ENCODE peak calls at places on chromosomes 6 and 20, in eight cellular contexts. V, A, Q, S, O, D, I and U are unnamed samples.

GRCh38 chr6:34560366-34561226 is 4.5 kb upstream of the SPDEF start:
- DNase-seq in V (no peak), A (no peak), Q (no peak), S (no peak), O (peak; percentile 52), D (peak; percentile 28), I (peak; percentile 46), U (peak; percentile 85)

GRCh38 chr6:114342826-114343781 is at the start of gene HS3ST5:
- DNase-seq in V (peak; percentile 25), A (peak; percentile 70), Q (peak; percentile 67), S (no peak), O (peak; percentile 56), D (no peak), I (peak; percentile 72), U (peak; percentile 83)

GRCh38 chr6:484086-484728 is 92.7 kb downstream of the IRF4 start:
- DNase-seq in V (no peak), A (no peak), Q (no peak), S (no peak), O (no peak), D (no peak), I (no peak), U (no peak)

GRCh38 chr6:160301341-160301740 is 42.7 kb upstream of the SLC22A2 start:
- DNase-seq in V (no peak), A (no peak), Q (no peak), S (no peak), O (no peak), D (no peak), I (no peak), U (no peak)

GRCh38 chr6:149990672-149991402 is 27.1 kb downstream of the ULBP1 start:
- DNase-seq in V (no peak), A (no peak), Q (no peak), S (no peak), O (peak; percentile 33), D (no peak), I (no peak), U (peak; percentile 32)

GRCh38 chr6:134312038-134312660 is 5.8 kb downstream of the SGK1 start:
- DNase-seq in V (no peak), A (no peak), Q (no peak), S (no peak), O (no peak), D (no peak), I (no peak), U (no peak)

GRCh38 chr6:40805336-40805735 is 218.2 kb upstream of the LRFN2 start:
- DNase-seq in V (no peak), A (no peak), Q (no peak), S (no peak), O (no peak), D (no peak), I (no peak), U (peak; percentile 59)

GRCh38 chr6:83258517-83258916 is 65.4 kb downstream of the RWDD2A start:
- DNase-seq in V (no peak), A (no peak), Q (no peak), S (no peak), O (no peak), D (no peak), I (no peak), U (peak; percentile 42)

GRCh38 chr6:70651326-70651905 is 16.3 kb upstream of the SMAP1 start:
- DNase-seq in V (no peak), A (no peak), Q (no peak), S (no peak), O (no peak), D (no peak), I (no peak), U (no peak)

GRCh38 chr6:80594461-80594860 is 488.0 kb downstream of the BCKDHB start:
- DNase-seq in V (no peak), A (no peak), Q (no peak), S (no peak), O (no peak), D (no peak), I (no peak), U (no peak)

GRCh38 chr6:2127484-2127911 is 117.9 kb downstream of the GMDS start:
- DNase-seq in V (no peak), A (no peak), Q (no peak), S (peak; percentile 33), O (peak; percentile 38), D (peak; percentile 55), I (no peak), U (no peak)

GRCh38 chr20:2708073-2708415 is 15.5 kb downstream of the EBF4 start:
- DNase-seq in V (no peak), A (no peak), Q (no peak), S (no peak), O (no peak), D (no peak), I (no peak), U (peak; percentile 82)

GRCh38 chr6:42165016-42165415 is 8.1 kb upstream of the GUCA1A start:
- DNase-seq in V (no peak), A (no peak), Q (no peak), S (no peak), O (no peak), D (no peak), I (no peak), U (peak; percentile 52)

GRCh38 chr20:61939691-61940360 is 125.9 kb downstream of the TAF4 start:
- DNase-seq in V (no peak), A (no peak), Q (peak; percentile 11), S (no peak), O (no peak), D (no peak), I (no peak), U (peak; percentile 2)

GRCh38 chr20:61941721-61942405 is 123.8 kb downstream of the TAF4 start:
- DNase-seq in V (no peak), A (no peak), Q (peak; percentile 12), S (no peak), O (no peak), D (peak; percentile 7), I (peak; percentile 53), U (no peak)

GRCh38 chr20:61938839-61939690 is 126.6 kb downstream of the TAF4 start:
- DNase-seq in V (no peak), A (no peak), Q (peak; percentile 16), S (no peak), O (no peak), D (peak; percentile 9), I (peak; percentile 57), U (peak; percentile 4)

GRCh38 chr20:61940976-61941720 is 124.5 kb downstream of the TAF4 start:
- DNase-seq in V (no peak), A (no peak), Q (peak; percentile 8), S (no peak), O (no peak), D (peak; percentile 1), I (peak; percentile 33), U (peak; percentile 4)

GRCh38 chr20:61940491-61940890 is 125.2 kb downstream of the TAF4 start:
- DNase-seq in V (no peak), A (no peak), Q (peak; percentile 13), S (no peak), O (no peak), D (peak; percentile 5), I (no peak), U (peak; percentile 44)
- H3K4me3 ChIP-seq in V (no peak overlapping the region), A (no peak overlapping the region), Q (no peak overlapping the region), S (no peak overlapping the region), O (no peak overlapping the region), D (no peak overlapping the region), I (no peak overlapping the region), U (no peak overlapping the region)

DNA sequence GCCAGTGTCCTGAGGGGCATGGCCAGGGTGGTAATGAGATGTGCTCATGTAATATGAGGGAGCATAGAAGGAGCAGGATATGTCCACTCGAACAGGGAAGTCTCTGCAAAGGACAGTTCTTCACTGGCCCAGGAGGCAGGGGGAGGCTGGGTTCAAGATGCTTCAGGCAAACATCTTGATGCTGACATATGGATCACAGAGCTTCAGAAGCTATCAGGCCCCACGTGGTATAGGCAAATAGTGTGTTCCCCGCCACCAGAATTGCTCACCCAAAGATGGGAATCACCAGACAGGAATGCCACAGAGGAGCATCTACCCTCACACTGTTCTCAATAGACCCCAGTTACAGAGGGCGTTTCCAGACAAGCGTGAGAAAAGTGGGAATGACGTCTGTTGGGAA is 201.6 kb upstream of the CDH4 start:
- DNase-seq in V (no peak), A (no peak), Q (no peak), S (no peak), O (no peak), D (no peak), I (no peak), U (no peak)
- H3K27me3 ChIP-seq in V (no peaks in the 10 kb centered on the region), A (peaks cover 3% of the 10 kb centered on the region), Q (no peaks in the 10 kb centered on the region), S (no peaks in the 10 kb centered on the region), O (no peaks in the 10 kb centered on the region), D (peaks cover 49% of the 10 kb centered on the region), I (no peaks in the 10 kb centered on the region), U (peaks cover 62% of the 10 kb centered on the region)

GRCh38 chr6:39224523-39225182 is 4.6 kb downstream of the KCNK5 start:
- DNase-seq in V (peak; percentile 78), A (no peak), Q (no peak), S (no peak), O (no peak), D (no peak), I (no peak), U (no peak)

GRCh38 chr6:39227476-39227875 is 1.8 kb downstream of the KCNK5 start:
- DNase-seq in V (no peak), A (no peak), Q (no peak), S (no peak), O (no peak), D (no peak), I (no peak), U (no peak)

GRCh38 chr6:39225543-39225942 is 3.7 kb downstream of the KCNK5 start:
- DNase-seq in V (peak; percentile 87), A (no peak), Q (no peak), S (no peak), O (no peak), D (no peak), I (no peak), U (no peak)

GRCh38 chr6:39226606-39227300 is 2.5 kb downstream of the KCNK5 start:
- DNase-seq in V (no peak), A (no peak), Q (no peak), S (no peak), O (no peak), D (no peak), I (no peak), U (no peak)

DNA sequence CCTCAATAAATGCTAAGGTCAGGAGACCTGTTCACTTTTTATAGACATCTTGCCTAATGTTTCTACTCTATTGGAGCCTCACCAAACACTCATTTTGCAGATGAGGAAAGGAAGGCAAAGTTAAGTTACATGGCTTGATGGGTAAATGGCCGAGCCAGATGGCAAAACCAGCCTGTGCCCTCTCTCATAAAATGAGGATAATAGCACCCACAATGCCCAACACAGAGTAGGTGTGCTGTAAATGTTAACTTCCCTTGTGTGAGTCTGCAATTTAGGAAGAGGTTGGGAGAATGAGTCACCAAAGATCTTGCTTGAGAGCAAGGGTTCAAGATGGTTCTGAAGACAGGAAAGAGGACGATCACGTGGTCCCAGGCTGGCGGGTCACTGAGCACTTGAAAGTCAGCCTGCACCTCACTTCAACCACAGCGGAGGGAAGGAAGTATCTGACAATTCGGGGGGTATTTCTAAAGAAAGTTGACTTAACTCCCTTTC is 3.3 kb downstream of the KCNK5 start:
- DNase-seq in V (no peak), A (no peak), Q (no peak), S (no peak), O (no peak), D (no peak), I (no peak), U (no peak)
- H3K4me3 ChIP-seq in V (no peak overlapping the region), A (no peak overlapping the region), Q (no peak overlapping the region), S (no peak overlapping the region), O (no peak overlapping the region), D (peak overlapping the region; percentile 11), I (peak overlapping the region; percentile 2), U (no peak overlapping the region)

DNA sequence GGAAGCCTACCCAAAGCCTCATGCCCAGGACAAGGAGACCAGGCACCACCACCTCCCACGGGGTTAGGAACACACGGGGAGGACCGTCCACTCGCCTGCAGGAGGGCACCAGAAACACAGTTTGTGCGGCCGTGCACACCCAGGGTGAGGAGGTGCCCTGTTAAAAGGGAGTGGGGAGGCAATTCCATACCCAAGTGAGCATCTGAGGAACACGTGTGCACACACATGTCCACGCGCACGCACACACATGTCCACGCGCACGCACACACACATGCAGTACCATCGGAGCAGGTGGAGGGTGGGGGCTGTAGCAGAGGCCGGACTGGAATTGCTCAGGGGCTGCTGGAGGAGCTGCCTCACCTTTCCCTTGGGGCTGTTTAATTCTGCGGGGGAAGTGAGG is 259.4 kb downstream of the TAF4 start:
- DNase-seq in V (no peak), A (no peak), Q (no peak), S (no peak), O (no peak), D (peak; percentile 6), I (no peak), U (no peak)
- H3K27me3 ChIP-seq in V (no peaks in the 10 kb centered on the region), A (no peaks in the 10 kb centered on the region), Q (no peaks in the 10 kb centered on the region), S (no peaks in the 10 kb centered on the region), O (no peaks in the 10 kb centered on the region), D (peaks cover 97% of the 10 kb centered on the region), I (no peaks in the 10 kb centered on the region), U (peaks cover 100% of the 10 kb centered on the region)